ENCODE peak calls at places on chromosomes 16 and 17, in nine cellular contexts. H, M, T, O, A, J, L, X and U are unnamed samples.

GRCh38 chr16:30941600-30942420 is 7.1 kb upstream of the ORAI3 start:
- DNase-seq in H (peak), M (peak), T (no peak), O (peak), A (peak), J (no peak), L (peak), X (no peak), U (no peak)

GRCh38 chr17:17696871-17697633 is 15.8 kb downstream of the RAI1 start:
- DNase-seq in H (peak), M (no peak), T (no peak), O (peak), A (no peak), J (no peak), L (no peak), X (no peak), U (no peak)

GRCh38 chr16:1494129-1494640 is 1.0 kb downstream of the TELO2 start:
- DNase-seq in H (peak), M (peak), T (peak), O (peak), A (no peak), J (peak), L (peak), X (peak), U (peak)

GRCh38 chr17:74190807-74191206 is 12.7 kb upstream of the RPL38 start:
- DNase-seq in H (no peak), M (peak), T (no peak), O (no peak), A (no peak), J (no peak), L (peak), X (no peak), U (no peak)

GRCh38 chr17:19744922-19745757 is 3.0 kb downstream of the ALDH3A1 start:
- DNase-seq in H (peak), M (peak), T (no peak), O (peak), A (peak), J (no peak), L (peak), X (no peak), U (no peak)

GRCh38 chr17:27529230-27529796 is 73.1 kb downstream of the KSR1 start:
- DNase-seq in H (no peak), M (peak), T (no peak), O (peak), A (no peak), J (no peak), L (no peak), X (no peak), U (no peak)

GRCh38 chr17:42536372-42537155 is 523 bp downstream of the NAGLU start:
- DNase-seq in H (peak), M (peak), T (no peak), O (peak), A (peak), J (no peak), L (peak), X (peak), U (no peak)

GRCh38 chr16:66007717-66008116 is 358.8 kb upstream of the CDH5 start:
- DNase-seq in H (no peak), M (peak), T (peak), O (no peak), A (no peak), J (peak), L (no peak), X (peak), U (peak)

GRCh38 chr16:70298988-70299938 is at the start of gene DDX19B:
- DNase-seq in H (peak), M (peak), T (no peak), O (peak), A (peak), J (no peak), L (peak), X (peak), U (no peak)

GRCh38 chr16:69924777-69925191 is 26.4 kb upstream of the CLEC18A start:
- DNase-seq in H (no peak), M (peak), T (peak), O (peak), A (peak), J (peak), L (peak), X (no peak), U (no peak)

GRCh38 chr16:67040906-67041305 is 12.0 kb downstream of the CBFB start:
- DNase-seq in H (no peak), M (no peak), T (no peak), O (no peak), A (no peak), J (no peak), L (no peak), X (no peak), U (no peak)

GRCh38 chr16:383326-384020 is 1.7 kb upstream of the PGAP6 start:
- DNase-seq in H (peak), M (peak), T (no peak), O (peak), A (no peak), J (no peak), L (peak), X (peak), U (no peak)

GRCh38 chr17:42522263-42522790 is 13.7 kb upstream of the NAGLU start:
- DNase-seq in H (no peak), M (no peak), T (no peak), O (no peak), A (no peak), J (no peak), L (peak), X (no peak), U (no peak)

GRCh38 chr17:48348352-48348751 is 81.7 kb downstream of the SKAP1 start:
- DNase-seq in H (no peak), M (no peak), T (no peak), O (no peak), A (no peak), J (no peak), L (no peak), X (no peak), U (no peak)

GRCh38 chr17:1455291-1455747 is 713 bp downstream of the CRK start:
- DNase-seq in H (peak), M (peak), T (no peak), O (peak), A (no peak), J (peak), L (peak), X (no peak), U (no peak)

GRCh38 chr17:62751350-62751691 is 56.8 kb downstream of the MARCHF10 start:
- DNase-seq in H (no peak), M (no peak), T (no peak), O (no peak), A (no peak), J (no peak), L (no peak), X (no peak), U (no peak)

GRCh38 chr16:12387311-12387710 is 410.8 kb downstream of the SNX29 start:
- DNase-seq in H (no peak), M (no peak), T (no peak), O (no peak), A (no peak), J (no peak), L (no peak), X (no peak), U (no peak)

GRCh38 chr16:766820-767640 is 6.5 kb downstream of the MSLN start:
- DNase-seq in H (no peak), M (no peak), T (no peak), O (no peak), A (no peak), J (no peak), L (peak), X (no peak), U (no peak)

GRCh38 chr16:8777217-8777616 is 20.2 kb downstream of the TMEM186 start:
- DNase-seq in H (no peak), M (no peak), T (no peak), O (no peak), A (no peak), J (no peak), L (no peak), X (no peak), U (no peak)

GRCh38 chr17:40415390-40415789 is 2.3 kb downstream of the TOP2A start:
- DNase-seq in H (no peak), M (peak), T (no peak), O (no peak), A (no peak), J (peak), L (no peak), X (no peak), U (no peak)

GRCh38 chr16:54672500-54672899 is 258.2 kb upstream of the IRX5 start:
- DNase-seq in H (no peak), M (no peak), T (no peak), O (no peak), A (no peak), J (no peak), L (no peak), X (no peak), U (no peak)

GRCh38 chr17:11986939-11987329 is 10.3 kb downstream of the ZNF18 start:
- DNase-seq in H (no peak), M (peak), T (no peak), O (no peak), A (no peak), J (no peak), L (no peak), X (no peak), U (no peak)

GRCh38 chr17:3681565-3681964 is 13.0 kb downstream of the EMC6 start:
- DNase-seq in H (no peak), M (no peak), T (no peak), O (no peak), A (no peak), J (no peak), L (peak), X (no peak), U (no peak)

GRCh38 chr17:63675607-63676539 is 24.1 kb downstream of the LIMD2 start:
- DNase-seq in H (peak), M (peak), T (no peak), O (peak), A (peak), J (peak), L (peak), X (no peak), U (peak)

GRCh38 chr17:57293077-57293476 is 36.8 kb downstream of the MSI2 start:
- DNase-seq in H (no peak), M (peak), T (no peak), O (peak), A (no peak), J (no peak), L (peak), X (peak), U (no peak)

GRCh38 chr17:73835605-73836004 is 191.4 kb upstream of the SDK2 start:
- DNase-seq in H (no peak), M (no peak), T (no peak), O (no peak), A (no peak), J (no peak), L (no peak), X (no peak), U (no peak)

GRCh38 chr16:59164461-59164860 is 430.3 kb upstream of the GOT2 start:
- DNase-seq in H (peak), M (peak), T (no peak), O (no peak), A (no peak), J (no peak), L (no peak), X (no peak), U (no peak)

GRCh38 chr16:77353587-77354263 is 81.1 kb downstream of the ADAMTS18 start:
- DNase-seq in H (no peak), M (no peak), T (no peak), O (no peak), A (no peak), J (no peak), L (no peak), X (no peak), U (no peak)

GRCh38 chr16:47037396-47037745 is 63.9 kb upstream of the DNAJA2 start:
- DNase-seq in H (peak), M (no peak), T (no peak), O (peak), A (no peak), J (no peak), L (peak), X (no peak), U (no peak)

GRCh38 chr17:15462962-15463361 is 4.5 kb downstream of the CDRT4 start:
- DNase-seq in H (no peak), M (no peak), T (no peak), O (no peak), A (no peak), J (no peak), L (no peak), X (no peak), U (no peak)

GRCh38 chr17:17819561-17819995 is 17.2 kb downstream of the SREBF1 start:
- DNase-seq in H (peak), M (peak), T (peak), O (peak), A (no peak), J (no peak), L (no peak), X (no peak), U (peak)

GRCh38 chr16:48231675-48232214 is 12.4 kb upstream of the LONP2 start:
- DNase-seq in H (peak), M (peak), T (no peak), O (no peak), A (no peak), J (no peak), L (no peak), X (no peak), U (peak)

GRCh38 chr17:7992924-7993323 is 9.5 kb upstream of the GUCY2D start:
- DNase-seq in H (no peak), M (no peak), T (no peak), O (no peak), A (no peak), J (no peak), L (peak), X (no peak), U (no peak)

GRCh38 chr16:48256579-48257177 is 9.3 kb upstream of the ABCC11 start:
- DNase-seq in H (no peak), M (no peak), T (no peak), O (no peak), A (no peak), J (no peak), L (no peak), X (no peak), U (no peak)

DNA sequence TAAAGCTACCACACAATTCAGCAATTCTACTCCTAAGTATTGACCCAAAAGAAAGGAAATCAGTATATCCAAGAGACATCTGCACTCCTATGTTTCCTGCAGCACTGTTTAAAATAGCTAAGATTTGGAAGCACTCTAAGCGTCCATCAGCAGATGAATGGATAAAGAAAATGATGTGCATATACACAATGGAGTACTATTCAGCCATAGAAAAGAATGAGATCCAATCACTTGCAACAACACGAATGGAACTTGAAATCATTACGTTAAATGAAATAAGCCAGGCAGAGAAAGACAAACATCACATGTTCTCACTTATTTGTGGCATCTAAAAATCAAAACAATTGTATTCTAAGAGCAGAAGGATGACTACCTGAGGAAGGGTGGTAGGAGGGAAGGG is 1.5 kb downstream of the SLFN11 start:
- DNase-seq in H (no peak), M (no peak), T (no peak), O (no peak), A (no peak), J (no peak), L (no peak), X (no peak), U (no peak)
- H3K4me3 ChIP-seq in H (peak), M (no peak), T (no peak), O (no peak), A (no peak), J (no peak), L (no peak), X (no peak), U (no peak)

DNA sequence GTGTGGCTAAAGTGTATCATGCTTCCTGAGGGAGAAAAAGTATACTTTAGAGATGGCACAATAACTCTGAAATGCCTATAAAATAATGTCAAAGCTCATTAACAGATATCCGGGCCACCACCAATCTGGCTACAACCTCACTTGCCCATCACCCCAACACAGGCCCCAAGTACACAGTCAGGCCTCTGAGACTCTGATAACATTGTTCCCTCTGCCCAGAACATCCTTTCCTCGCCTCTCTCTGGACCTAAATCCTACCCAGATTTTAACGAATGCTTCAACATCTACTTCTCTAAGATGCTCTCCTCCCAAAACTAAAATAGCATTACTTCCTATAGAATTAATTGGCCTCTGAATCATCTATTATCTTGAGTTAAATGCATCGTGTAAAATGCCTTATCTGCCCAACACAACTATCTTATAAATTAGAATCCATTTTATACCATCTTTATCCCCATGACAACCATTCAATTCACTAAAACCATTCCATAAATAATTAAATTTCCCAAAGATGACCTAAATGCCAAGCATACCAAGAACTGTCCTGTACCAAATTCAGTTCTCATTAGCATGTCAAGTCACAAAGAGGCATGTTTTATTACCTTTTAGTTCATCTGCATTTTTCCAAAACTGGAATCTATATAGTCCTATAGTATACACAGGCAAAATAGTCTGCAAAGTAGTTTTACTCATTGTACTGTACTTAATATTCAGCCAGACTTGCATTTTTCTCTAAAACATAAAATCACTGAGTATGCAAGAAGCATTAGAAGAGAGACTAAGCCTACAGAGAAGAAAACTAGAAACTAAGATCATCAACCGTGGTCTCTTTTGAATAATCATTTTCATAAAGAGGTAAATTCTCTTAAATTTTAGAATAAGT is 15.6 kb downstream of the HELZ start:
- DNase-seq in H (no peak), M (no peak), T (no peak), O (no peak), A (no peak), J (no peak), L (no peak), X (no peak), U (no peak)
- H3K4me3 ChIP-seq in H (no peak), M (no peak), T (no peak), O (no peak), A (no peak), J (no peak), L (no peak), X (no peak), U (no peak)

DNA sequence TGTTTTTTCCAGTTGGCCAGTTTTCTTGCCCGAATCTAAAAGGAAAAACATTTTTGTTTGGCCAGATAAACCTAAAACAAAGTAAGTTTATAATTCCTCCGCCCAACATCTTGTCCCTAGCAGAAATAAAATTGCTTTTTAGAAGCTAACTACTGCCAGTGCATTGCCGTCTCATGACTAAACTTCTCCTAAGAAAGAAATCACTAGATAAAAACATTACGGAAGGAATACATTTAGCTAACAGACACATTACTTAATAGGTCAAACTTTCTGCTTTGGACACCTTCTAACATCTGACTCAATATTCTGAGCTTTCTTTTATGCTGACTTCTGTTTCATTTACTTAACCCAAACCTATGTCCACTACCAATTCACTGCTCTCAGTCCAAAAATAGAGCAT is 36.2 kb downstream of the FBXL20 start:
- DNase-seq in H (no peak), M (no peak), T (peak), O (no peak), A (no peak), J (peak), L (no peak), X (no peak), U (no peak)
- H3K4me3 ChIP-seq in H (no peak), M (no peak), T (peak), O (no peak), A (no peak), J (no peak), L (no peak), X (no peak), U (no peak)

DNA sequence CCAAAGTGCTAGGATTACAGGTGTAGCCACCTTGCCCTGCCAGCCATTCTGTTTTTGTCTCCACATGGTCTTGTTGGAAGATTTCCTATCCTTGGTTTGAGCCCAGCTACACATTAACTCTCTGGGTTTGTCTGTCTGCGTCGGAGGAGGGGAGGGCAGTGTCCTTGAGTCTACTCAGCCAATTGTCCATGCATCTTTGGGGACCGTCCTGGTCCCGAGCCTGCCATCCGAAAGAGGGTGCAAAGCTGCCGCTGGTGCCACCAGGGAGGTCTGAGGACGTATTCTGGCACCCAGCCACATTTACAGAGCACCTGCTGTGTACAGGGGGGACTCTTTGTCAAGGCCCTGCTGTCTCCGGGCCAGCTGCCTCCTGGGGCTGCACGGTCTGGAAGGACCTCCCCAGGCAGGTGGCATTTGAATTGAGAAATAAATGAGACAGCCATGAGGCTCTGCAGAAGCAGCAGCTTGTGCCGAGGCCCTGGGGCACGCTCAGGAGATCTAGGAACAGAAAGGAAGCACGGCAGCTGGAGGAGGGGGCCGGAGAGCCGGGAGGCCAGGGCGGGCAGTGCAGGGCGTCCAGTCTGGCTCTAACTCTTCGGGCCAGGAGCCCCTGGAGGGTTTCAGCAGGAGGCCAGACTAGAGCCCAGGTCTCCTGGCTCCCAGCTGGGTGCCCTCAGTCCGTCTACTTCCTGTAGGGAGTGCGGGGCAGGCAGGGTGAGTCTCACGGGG is 1.5 kb downstream of the CYBA start:
- DNase-seq in H (no peak), M (no peak), T (no peak), O (peak), A (no peak), J (no peak), L (peak), X (no peak), U (no peak)
- H3K4me3 ChIP-seq in H (peak), M (no peak), T (peak), O (no peak), A (peak), J (peak), L (peak), X (no peak), U (peak)

GRCh38 chr17:45935710-45936509 is 41.6 kb downstream of the MAPT start:
- DNase-seq in H (no peak), M (no peak), T (no peak), O (no peak), A (no peak), J (no peak), L (no peak), X (no peak), U (no peak)

GRCh38 chr17:45936610-45937009 is 42.3 kb downstream of the MAPT start:
- DNase-seq in H (no peak), M (no peak), T (no peak), O (no peak), A (no peak), J (no peak), L (no peak), X (no peak), U (no peak)

GRCh38 chr17:45935197-45935709 is 40.9 kb downstream of the MAPT start:
- DNase-seq in H (no peak), M (no peak), T (no peak), O (no peak), A (no peak), J (no peak), L (no peak), X (no peak), U (no peak)

GRCh38 chr17:45931677-45932076 is 37.3 kb downstream of the MAPT start:
- DNase-seq in H (no peak), M (no peak), T (no peak), O (no peak), A (no peak), J (no peak), L (no peak), X (no peak), U (no peak)

GRCh38 chr17:45934044-45934979 is 40.0 kb downstream of the MAPT start:
- DNase-seq in H (no peak), M (no peak), T (no peak), O (no peak), A (no peak), J (no peak), L (no peak), X (no peak), U (no peak)
- H3K4me3 ChIP-seq in H (no peak), M (no peak), T (no peak), O (no peak), A (no peak), J (no peak), L (peak), X (no peak), U (no peak)